ENCODE peak calls at places on chromosomes 1 and 21, in seven cellular contexts. One of them, this sample, is unnamed.

GRCh38 chr1:66415830-66416229 is 118.1 kb upstream of the SGIP1 start:
- DNase-seq in A549: no peak
- DNase-seq in SK-N-SH: no peak
- DNase-seq in keratinocyte: no peak
- DNase-seq in hepatocyte: no peak
- DNase-seq in neuronal stem cell: no peak
- DNase-seq in PC-9: no peak
- DNase-seq in this sample: no peak

GRCh38 chr1:21154717-21155116 is 22.0 kb downstream of the EIF4G3 start:
- DNase-seq in A549: no peak
- DNase-seq in SK-N-SH: no peak
- DNase-seq in keratinocyte: no peak
- DNase-seq in hepatocyte: no peak
- DNase-seq in neuronal stem cell: no peak
- DNase-seq in PC-9: no peak
- DNase-seq in this sample: no peak

GRCh38 chr1:230866171-230866811 is 2.0 kb downstream of the C1orf198 start:
- DNase-seq in A549: peak
- DNase-seq in SK-N-SH: no peak
- DNase-seq in keratinocyte: no peak
- DNase-seq in hepatocyte: no peak
- DNase-seq in neuronal stem cell: no peak
- DNase-seq in PC-9: no peak
- DNase-seq in this sample: no peak

GRCh38 chr1:116256875-116257823 is 115.9 kb upstream of the ATP1A1 start:
- DNase-seq in A549: no peak
- DNase-seq in SK-N-SH: no peak
- DNase-seq in keratinocyte: no peak
- DNase-seq in hepatocyte: no peak
- DNase-seq in neuronal stem cell: no peak
- DNase-seq in PC-9: no peak
- DNase-seq in this sample: no peak

GRCh38 chr1:26956321-26956720 is 3.9 kb downstream of the KDF1 start:
- DNase-seq in A549: no peak
- DNase-seq in SK-N-SH: no peak
- DNase-seq in keratinocyte: no peak
- DNase-seq in hepatocyte: no peak
- DNase-seq in neuronal stem cell: no peak
- DNase-seq in PC-9: no peak
- DNase-seq in this sample: no peak

GRCh38 chr1:113282897-113283285 is 107.4 kb upstream of the MAGI3 start:
- DNase-seq in A549: no peak
- DNase-seq in SK-N-SH: peak
- DNase-seq in keratinocyte: no peak
- DNase-seq in hepatocyte: no peak
- DNase-seq in neuronal stem cell: no peak
- DNase-seq in PC-9: no peak
- DNase-seq in this sample: no peak

GRCh38 chr1:63548303-63548702 is 25.0 kb downstream of the EFCAB7 start:
- DNase-seq in A549: no peak
- DNase-seq in SK-N-SH: no peak
- DNase-seq in keratinocyte: no peak
- DNase-seq in hepatocyte: no peak
- DNase-seq in neuronal stem cell: no peak
- DNase-seq in PC-9: no peak
- DNase-seq in this sample: no peak

GRCh38 chr1:58123051-58123450 is 423.5 kb downstream of the OMA1 start:
- DNase-seq in A549: no peak
- DNase-seq in SK-N-SH: peak
- DNase-seq in keratinocyte: no peak
- DNase-seq in hepatocyte: no peak
- DNase-seq in neuronal stem cell: no peak
- DNase-seq in PC-9: no peak
- DNase-seq in this sample: no peak

GRCh38 chr1:151037032-151037431 is 646 bp downstream of the BNIPL start:
- DNase-seq in A549: no peak
- DNase-seq in SK-N-SH: no peak
- DNase-seq in keratinocyte: no peak
- DNase-seq in hepatocyte: no peak
- DNase-seq in neuronal stem cell: no peak
- DNase-seq in PC-9: no peak
- DNase-seq in this sample: no peak
- H3K4me2 ChIP-seq in A549: no peak
- H3K4me2 ChIP-seq in SK-N-SH: no peak
- H3K4me2 ChIP-seq in keratinocyte: no peak
- H3K4me2 ChIP-seq in hepatocyte: no peak
- H3K4me2 ChIP-seq in neuronal stem cell: no peak
- H3K4me2 ChIP-seq in PC-9: peak
- H3K4me2 ChIP-seq in this sample: no peak

DNA sequence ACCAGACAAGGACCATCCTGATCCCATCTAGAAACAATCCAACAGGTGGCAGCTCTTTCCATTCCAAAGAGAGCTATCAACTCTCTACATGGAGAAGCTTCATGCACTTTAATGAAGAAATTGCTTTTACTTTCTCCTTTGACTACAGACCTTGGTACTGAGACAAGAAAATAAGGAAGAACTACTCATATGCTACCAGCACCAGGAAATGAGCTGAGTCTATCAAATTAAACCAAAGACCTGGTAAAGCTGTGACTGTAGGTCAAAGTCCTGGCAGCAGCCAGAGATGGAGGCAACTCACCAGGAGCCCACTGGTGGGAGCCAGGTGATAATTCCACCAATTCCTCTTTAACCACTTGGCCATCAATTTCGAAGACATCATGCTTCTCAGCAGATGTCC is 64.3 kb upstream of the LRRC8B start:
- DNase-seq in A549: no peak
- DNase-seq in SK-N-SH: no peak
- DNase-seq in keratinocyte: no peak
- DNase-seq in hepatocyte: no peak
- DNase-seq in neuronal stem cell: no peak
- DNase-seq in PC-9: no peak
- DNase-seq in this sample: no peak
- H3K4me3 ChIP-seq in A549: no peak
- H3K4me3 ChIP-seq in SK-N-SH: no peak
- H3K4me3 ChIP-seq in keratinocyte: no peak
- H3K4me3 ChIP-seq in hepatocyte: no peak
- H3K4me3 ChIP-seq in neuronal stem cell: no peak
- H3K4me3 ChIP-seq in PC-9: no peak
- H3K4me3 ChIP-seq in this sample: no peak

GRCh38 chr1:245858683-245859509 is 648.2 kb downstream of the SMYD3 start:
- DNase-seq in A549: peak
- DNase-seq in SK-N-SH: peak
- DNase-seq in keratinocyte: no peak
- DNase-seq in hepatocyte: no peak
- DNase-seq in neuronal stem cell: no peak
- DNase-seq in PC-9: no peak
- DNase-seq in this sample: peak

GRCh38 chr1:245862812-245863540 is 644.1 kb downstream of the SMYD3 start:
- DNase-seq in A549: no peak
- DNase-seq in SK-N-SH: no peak
- DNase-seq in keratinocyte: no peak
- DNase-seq in hepatocyte: no peak
- DNase-seq in neuronal stem cell: no peak
- DNase-seq in PC-9: no peak
- DNase-seq in this sample: no peak

GRCh38 chr1:245859510-245860114 is 647.5 kb downstream of the SMYD3 start:
- DNase-seq in A549: peak
- DNase-seq in SK-N-SH: no peak
- DNase-seq in keratinocyte: peak
- DNase-seq in hepatocyte: no peak
- DNase-seq in neuronal stem cell: no peak
- DNase-seq in PC-9: no peak
- DNase-seq in this sample: no peak

GRCh38 chr1:245863566-245864184 is 643.4 kb downstream of the SMYD3 start:
- DNase-seq in A549: no peak
- DNase-seq in SK-N-SH: no peak
- DNase-seq in keratinocyte: no peak
- DNase-seq in hepatocyte: no peak
- DNase-seq in neuronal stem cell: no peak
- DNase-seq in PC-9: no peak
- DNase-seq in this sample: no peak

GRCh38 chr1:245860681-245861552 is 646.2 kb downstream of the SMYD3 start:
- DNase-seq in A549: no peak
- DNase-seq in SK-N-SH: no peak
- DNase-seq in keratinocyte: no peak
- DNase-seq in hepatocyte: no peak
- DNase-seq in neuronal stem cell: no peak
- DNase-seq in PC-9: no peak
- DNase-seq in this sample: no peak
- H3K4me2 ChIP-seq in A549: no peak
- H3K4me2 ChIP-seq in SK-N-SH: peak
- H3K4me2 ChIP-seq in keratinocyte: no peak
- H3K4me2 ChIP-seq in hepatocyte: peak
- H3K4me2 ChIP-seq in neuronal stem cell: no peak
- H3K4me2 ChIP-seq in PC-9: no peak
- H3K4me2 ChIP-seq in this sample: no peak

DNA sequence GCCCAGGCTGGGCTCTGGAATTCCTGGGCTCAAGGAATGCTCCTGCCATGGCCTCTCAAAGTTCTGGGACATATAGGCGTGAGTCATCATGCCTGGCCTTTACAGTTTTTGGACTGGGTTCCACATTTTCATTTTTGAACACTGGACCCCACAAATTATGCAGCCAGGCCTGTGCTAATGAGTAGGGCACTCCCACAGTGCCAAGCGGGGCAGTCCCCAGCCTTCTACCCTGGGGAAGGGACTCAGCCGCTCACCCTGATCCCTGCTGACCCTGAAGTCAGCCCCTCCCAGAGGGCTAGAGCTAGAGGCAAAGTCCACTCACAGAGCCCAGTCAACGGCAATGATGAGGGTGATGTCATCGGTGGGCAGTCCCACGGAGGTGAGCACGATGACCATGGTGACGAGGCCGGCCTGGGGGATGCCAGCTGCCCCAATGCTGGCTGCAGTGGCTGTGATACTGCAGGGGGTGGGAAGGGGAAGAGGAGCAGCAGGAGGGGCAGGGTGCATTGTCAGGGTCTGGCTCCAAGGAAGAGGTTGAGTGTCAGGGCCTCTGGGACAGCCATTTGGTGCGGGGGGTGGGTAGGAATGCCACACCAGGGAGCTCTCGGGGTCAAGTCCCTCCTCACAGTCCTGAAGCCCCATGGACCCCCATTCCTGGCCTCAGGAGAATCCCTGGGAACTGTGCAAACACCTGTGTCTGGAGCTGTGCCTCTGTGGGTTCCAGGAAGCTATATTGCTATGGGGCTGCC is 27.6 kb downstream of the PODN start:
- DNase-seq in A549: peak
- DNase-seq in SK-N-SH: no peak
- DNase-seq in keratinocyte: no peak
- DNase-seq in hepatocyte: peak
- DNase-seq in neuronal stem cell: no peak
- DNase-seq in PC-9: no peak
- DNase-seq in this sample: no peak
- H3K4me3 ChIP-seq in A549: no peak
- H3K4me3 ChIP-seq in SK-N-SH: no peak
- H3K4me3 ChIP-seq in keratinocyte: no peak
- H3K4me3 ChIP-seq in hepatocyte: no peak
- H3K4me3 ChIP-seq in neuronal stem cell: no peak
- H3K4me3 ChIP-seq in PC-9: no peak
- H3K4me3 ChIP-seq in this sample: no peak

GRCh38 chr21:26852422-26852821 is 7.2 kb upstream of the ADAMTS1 start:
- DNase-seq in A549: no peak
- DNase-seq in SK-N-SH: no peak
- DNase-seq in keratinocyte: no peak
- DNase-seq in hepatocyte: no peak
- DNase-seq in neuronal stem cell: no peak
- DNase-seq in PC-9: no peak
- DNase-seq in this sample: no peak

GRCh38 chr21:26851109-26851944 is 6.1 kb upstream of the ADAMTS1 start:
- DNase-seq in A549: no peak
- DNase-seq in SK-N-SH: no peak
- DNase-seq in keratinocyte: no peak
- DNase-seq in hepatocyte: no peak
- DNase-seq in neuronal stem cell: no peak
- DNase-seq in PC-9: no peak
- DNase-seq in this sample: no peak

GRCh38 chr21:26847951-26848350 is 2.7 kb upstream of the ADAMTS1 start:
- DNase-seq in A549: no peak
- DNase-seq in SK-N-SH: no peak
- DNase-seq in keratinocyte: no peak
- DNase-seq in hepatocyte: no peak
- DNase-seq in neuronal stem cell: no peak
- DNase-seq in PC-9: no peak
- DNase-seq in this sample: no peak

GRCh38 chr21:26849428-26850115 is 4.4 kb upstream of the ADAMTS1 start:
- DNase-seq in A549: peak
- DNase-seq in SK-N-SH: peak
- DNase-seq in keratinocyte: no peak
- DNase-seq in hepatocyte: peak
- DNase-seq in neuronal stem cell: peak
- DNase-seq in PC-9: no peak
- DNase-seq in this sample: peak

DNA sequence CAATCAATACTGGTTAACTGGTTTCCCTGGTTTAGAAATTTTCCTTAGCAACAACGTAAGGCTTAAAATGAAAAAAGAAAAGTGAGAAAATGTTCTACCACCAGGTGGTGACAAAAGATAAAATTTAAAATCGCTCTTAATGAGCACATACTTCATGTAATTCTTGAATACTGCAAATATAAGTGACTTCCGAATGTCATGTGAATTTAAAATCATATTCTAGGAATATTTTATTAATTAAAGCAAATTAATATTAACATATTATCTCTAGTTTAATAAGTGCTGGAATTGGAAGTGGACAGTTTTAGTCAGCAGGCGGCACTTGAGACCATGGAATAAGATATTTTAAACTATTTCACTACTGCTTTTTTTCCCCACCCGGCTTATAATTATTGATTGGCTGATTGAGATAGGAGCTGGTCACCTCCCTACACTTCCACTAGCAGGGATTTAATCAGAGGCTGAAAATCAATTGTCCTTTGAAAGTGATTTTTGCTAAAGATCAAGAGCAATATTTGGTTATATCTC is 5.0 kb upstream of the ADAMTS1 start:
- DNase-seq in A549: peak
- DNase-seq in SK-N-SH: peak
- DNase-seq in keratinocyte: no peak
- DNase-seq in hepatocyte: peak
- DNase-seq in neuronal stem cell: peak
- DNase-seq in PC-9: no peak
- DNase-seq in this sample: peak
- H3K4me2 ChIP-seq in A549: no peak
- H3K4me2 ChIP-seq in SK-N-SH: peak
- H3K4me2 ChIP-seq in keratinocyte: peak
- H3K4me2 ChIP-seq in hepatocyte: peak
- H3K4me2 ChIP-seq in neuronal stem cell: no peak
- H3K4me2 ChIP-seq in PC-9: no peak
- H3K4me2 ChIP-seq in this sample: no peak